ENCODE peak calls at places on chromosomes 11 and 22, in six cellular contexts. J is stimulated activated CD4-positive, alpha-beta T cell treated with anti-CD3 and anti-CD28 coated beads, Interleukin-12 subunit alpha, Interleukin-12 subunit beta, amount 100 ng/mL, for 48 hours; E is NCI-H510A treated with DMSO at 0.1 percent for 48 hours; Z is left lobe of liver; K is T-helper 1 cell; I is HFFc6. H is an unnamed sample.

GRCh38 chr11:113505541-113506375 is 30.6 kb upstream of the DRD2 start:
- DNase-seq in Z (no peak), I (no peak), J (no peak), E (no peak), K (no peak), H (peak)

GRCh38 chr22:49734882-49735281 is 92.8 kb downstream of the BRD1 start:
- DNase-seq in I (no peak), Z (no peak), K (no peak), E (no peak), J (no peak), H (no peak)

GRCh38 chr11:19225599-19225998 is 15.1 kb downstream of the E2F8 start:
- DNase-seq in E (no peak), K (no peak), I (no peak), J (no peak), Z (no peak), H (no peak)

GRCh38 chr11:126156814-126157213 is 54.6 kb downstream of the RPUSD4 start:
- DNase-seq in K (no peak), E (no peak), J (no peak), I (no peak), Z (no peak), H (no peak)

GRCh38 chr11:43580735-43581369 is 99.7 kb upstream of the HSD17B12 start:
- DNase-seq in I (no peak), Z (no peak), E (no peak), J (no peak), K (no peak), H (peak)

GRCh38 chr11:47216141-47216798 is 1.5 kb downstream of the DDB2 start:
- DNase-seq in J (peak), Z (no peak), I (peak), K (peak), E (no peak), H (peak)

GRCh38 chr22:46086577-46087335 is 63.6 kb upstream of the PPARA start:
- DNase-seq in J (no peak), E (no peak), I (no peak), Z (peak), K (no peak), H (no peak)

GRCh38 chr11:77779935-77780334 is 40.6 kb downstream of the RSF1 start:
- DNase-seq in Z (no peak), J (no peak), E (no peak), K (no peak), I (peak), H (peak)

GRCh38 chr11:76984741-76985140 is 49.5 kb upstream of the B3GNT6 start:
- DNase-seq in Z (no peak), E (peak), J (no peak), K (no peak), I (no peak), H (no peak)

GRCh38 chr11:132220464-132220863 is 850.0 kb downstream of the NTM start:
- DNase-seq in K (no peak), Z (no peak), J (no peak), I (peak), E (no peak), H (peak)

GRCh38 chr11:65433657-65434056 is 11.1 kb downstream of the NEAT1 start:
- DNase-seq in K (no peak), E (no peak), Z (peak), J (no peak), I (no peak), H (no peak)

GRCh38 chr11:27933992-27934829 is 173.7 kb downstream of the KIF18A start:
- DNase-seq in I (peak), Z (no peak), J (no peak), E (no peak), K (no peak), H (peak)

GRCh38 chr11:83124631-83125424 is 32.1 kb upstream of the PCF11 start:
- DNase-seq in K (no peak), E (no peak), J (no peak), I (no peak), Z (no peak), H (no peak)

GRCh38 chr22:19146215-19146968 is 1.9 kb upstream of the ESS2 start:
- DNase-seq in K (no peak), Z (no peak), J (no peak), I (no peak), E (no peak), H (no peak)

GRCh38 chr22:17035246-17035645 is 27.2 kb upstream of the GAB4 start:
- DNase-seq in Z (no peak), I (no peak), J (no peak), E (peak), K (no peak), H (no peak)

GRCh38 chr11:83480811-83481210 is 194.6 kb upstream of the CCDC90B start:
- DNase-seq in I (no peak), J (no peak), Z (no peak), E (no peak), K (no peak), H (no peak)

GRCh38 chr11:76659672-76660532 is 10.6 kb downstream of the LRRC32 start:
- DNase-seq in Z (no peak), J (no peak), E (no peak), I (no peak), K (no peak), H (no peak)

GRCh38 chr22:27213766-27214581 is 556.6 kb downstream of the MIAT start:
- DNase-seq in K (no peak), E (no peak), I (no peak), J (no peak), Z (no peak), H (no peak)

GRCh38 chr22:29225422-29226090 is 19.9 kb downstream of the EMID1 start:
- DNase-seq in Z (no peak), K (no peak), I (no peak), E (no peak), J (no peak), H (peak)

H was measured in AG20443.